ENCODE peak calls at places on chromosomes 2 and 18, in four cellular contexts. K, W, I and H are unnamed samples.

GRCh38 chr2:19632327-19633040 is 269.3 kb downstream of the TTC32 start:
- DNase-seq in K (no peak), W (no peak), I (no peak), H (no peak)

GRCh38 chr2:40363631-40364030 is 88.3 kb downstream of the SLC8A1 start:
- DNase-seq in K (no peak), W (no peak), I (no peak), H (no peak)

GRCh38 chr2:121021685-121022084 is 263.3 kb downstream of the TFCP2L1 start:
- DNase-seq in K (no peak), W (no peak), I (no peak), H (no peak)

GRCh38 chr2:237774811-237775553 is 23.6 kb upstream of the RBM44 start:
- DNase-seq in K (peak; percentile 33), W (peak; percentile 7), I (peak; percentile 79), H (peak; percentile 56)

GRCh38 chr18:10604178-10604577 is 78.4 kb downstream of the NAPG start:
- DNase-seq in K (no peak), W (no peak), I (no peak), H (no peak)

GRCh38 chr18:74831571-74832250 is 234.0 kb downstream of the ZNF407 start:
- DNase-seq in K (no peak), W (no peak), I (no peak), H (no peak)

GRCh38 chr18:24370120-24370519 is 27.5 kb downstream of the OSBPL1A start:
- DNase-seq in K (no peak), W (no peak), I (no peak), H (no peak)

GRCh38 chr2:156430236-156430977 is 5.8 kb upstream of the GPD2 start:
- DNase-seq in K (no peak), W (no peak), I (no peak), H (no peak)

GRCh38 chr18:58135170-58135569 is 91.1 kb downstream of the NEDD4L start:
- DNase-seq in K (no peak), W (no peak), I (peak; percentile 32), H (no peak)

GRCh38 chr2:224042191-224042696 is 3.2 kb upstream of the SERPINE2 start:
- DNase-seq in K (no peak), W (no peak), I (no peak), H (no peak)

GRCh38 chr2:106638043-106638442 is 150.9 kb downstream of the CD8B2 start:
- DNase-seq in K (no peak), W (no peak), I (no peak), H (no peak)

GRCh38 chr2:154470386-154470785 is 228.1 kb upstream of the KCNJ3 start:
- DNase-seq in K (no peak), W (no peak), I (no peak), H (no peak)

GRCh38 chr2:229270551-229271410 is at the start of gene PID1:
- DNase-seq in K (no peak), W (no peak), I (no peak), H (no peak)

GRCh38 chr2:119290859-119291587 is 67.4 kb downstream of the STEAP3 start:
- DNase-seq in K (peak; percentile 62), W (peak; percentile 66), I (peak; percentile 75), H (peak; percentile 69)

GRCh38 chr2:230134496-230135073 is 65.9 kb upstream of the SLC16A14 start:
- DNase-seq in K (no peak), W (no peak), I (no peak), H (no peak)

GRCh38 chr2:1613731-1614354 is 130.5 kb downstream of the PXDN start:
- DNase-seq in K (no peak), W (no peak), I (no peak), H (no peak)

GRCh38 chr2:100185516-100185915 is 43.1 kb upstream of the AFF3 start:
- DNase-seq in K (no peak), W (no peak), I (no peak), H (no peak)

GRCh38 chr2:19802088-19802806 is 99.5 kb downstream of the TTC32 start:
- DNase-seq in K (no peak), W (no peak), I (no peak), H (no peak)

GRCh38 chr2:181264436-181264835 is 192.8 kb upstream of the ITGA4 start:
- DNase-seq in K (no peak), W (no peak), I (no peak), H (no peak)

GRCh38 chr2:178241852-178242551 is 47.7 kb downstream of the OSBPL6 start:
- DNase-seq in K (peak; percentile 25), W (no peak), I (no peak), H (peak; percentile 35)

GRCh38 chr2:60461421-60462108 is 91.9 kb downstream of the BCL11A start:
- DNase-seq in K (no peak), W (no peak), I (no peak), H (no peak)

GRCh38 chr2:164150601-164151000 is 414.8 kb upstream of the FIGN start:
- DNase-seq in K (no peak), W (no peak), I (no peak), H (no peak)

GRCh38 chr2:201432038-201432437 is 19.2 kb downstream of the TRAK2 start:
- DNase-seq in K (no peak), W (no peak), I (peak; percentile 32), H (no peak)

GRCh38 chr18:79452991-79453645 is 57.4 kb downstream of the NFATC1 start:
- DNase-seq in K (no peak), W (no peak), I (no peak), H (no peak)

GRCh38 chr2:29033172-29033571 is 41.2 kb downstream of the PCARE start:
- DNase-seq in K (no peak), W (no peak), I (no peak), H (no peak)

GRCh38 chr2:111186933-111187332 is 66.2 kb downstream of the BCL2L11 start:
- DNase-seq in K (no peak), W (no peak), I (no peak), H (no peak)

GRCh38 chr18:57998461-57998860 is 45.6 kb upstream of the NEDD4L start:
- DNase-seq in K (no peak), W (no peak), I (peak; percentile 65), H (no peak)

GRCh38 chr2:143873886-143874285 is 646.0 kb downstream of the ZEB2 start:
- DNase-seq in K (no peak), W (no peak), I (no peak), H (no peak)

GRCh38 chr2:231696004-231696367 is 12.3 kb upstream of the PTMA start:
- DNase-seq in K (no peak), W (no peak), I (no peak), H (no peak)
- H3K4me2 ChIP-seq in K (no peak overlapping the region), W (no peak overlapping the region), I (peak overlapping the region; percentile 53), H (no peak overlapping the region)

GRCh38 chr2:193518061-193518817 is 1323.5 kb upstream of the TMEFF2 start:
- DNase-seq in K (no peak), W (no peak), I (no peak), H (peak; percentile 16)
- TF ChIP-seq JUND in K (no peak), W (no peak), I (no peak), H (peak; percentile 16)

DNA sequence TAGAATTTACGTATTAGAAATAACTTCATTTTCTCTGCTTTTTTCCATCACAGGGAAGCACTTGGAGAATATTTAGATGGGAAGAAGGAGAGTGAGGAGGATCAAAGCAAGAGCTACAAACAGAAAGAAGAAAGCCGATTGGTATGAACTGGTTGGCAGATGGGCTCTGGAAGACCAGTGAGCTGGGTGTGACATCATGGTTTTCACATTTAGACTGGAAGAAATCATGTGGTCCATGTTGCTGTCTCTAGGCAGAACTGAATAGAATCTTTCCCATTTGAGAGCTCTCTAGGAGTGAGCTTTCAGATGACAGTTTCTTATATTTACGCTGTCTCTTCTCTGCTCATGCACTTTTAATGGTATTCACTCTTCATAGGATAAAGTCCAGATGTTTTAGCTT is 12.6 kb downstream of the DRC1 start:
- DNase-seq in K (no peak), W (no peak), I (no peak), H (no peak)
- TF ChIP-seq FOSL1 in K (no peak), W (no peak), I (no peak), H (no peak)

GRCh38 chr2:136075466-136075865 is 42.5 kb downstream of the CXCR4 start:
- DNase-seq in K (no peak), W (no peak), I (no peak), H (no peak)
- H3K4me2 ChIP-seq in K (no peak overlapping the region), W (no peak overlapping the region), I (no peak overlapping the region), H (no peak overlapping the region)

DNA sequence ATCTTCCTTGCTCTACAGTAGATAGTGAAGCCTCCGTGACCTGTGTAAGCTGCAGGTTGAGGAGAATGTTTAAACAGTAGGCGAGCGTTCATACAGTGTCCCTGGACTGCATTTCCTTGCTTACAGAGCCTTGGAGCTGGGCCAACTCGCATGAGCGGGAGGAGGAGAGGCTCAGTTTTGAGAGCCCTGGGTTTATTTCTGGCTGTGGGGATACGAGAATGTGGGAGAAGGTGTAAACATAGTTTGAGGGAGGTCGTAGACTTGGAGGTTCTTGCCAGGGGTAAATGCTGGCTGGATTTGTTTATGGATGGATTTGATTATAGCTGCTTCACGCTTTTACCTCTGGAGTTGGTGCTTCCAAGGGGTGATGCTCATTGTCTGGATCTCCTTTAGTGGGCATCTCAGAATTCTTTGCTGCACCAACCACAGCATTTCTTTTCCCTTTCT is 20.8 kb downstream of the CRIM1 start:
- DNase-seq in K (no peak), W (no peak), I (peak; percentile 93), H (no peak)
- TF ChIP-seq JUND in K (no peak), W (no peak), I (no peak), H (no peak)

GRCh38 chr18:2515908-2516625 is 55.2 kb downstream of the METTL4 start:
- DNase-seq in K (no peak), W (no peak), I (peak; percentile 3), H (peak; percentile 61)
- TF ChIP-seq FOSL1 in K (no peak), W (no peak), I (no peak), H (peak; percentile 68)